ENCODE peak calls at places on chromosomes 7 and 10, in ten cellular contexts. D is stimulated activated CD8-positive, alpha-beta memory T cell treated with anti-CD3 and anti-CD28 coated beads, Interleukin-4, amount 100 ng/mL, for 1 hour; U is Daoy; R is Calu3; V is A549; J is SK-MEL-5; H is activated naive CD4-positive, alpha-beta T cell treated with anti-CD3 and anti-CD28 coated beads for 36 hours; O is caudate nucleus; Z is renal cortical epithelial cell; W is RCC 7860. B is an unnamed sample.
A peak's percentile ranks its signal among the peaks of the same experiment; 100 is the strongest.

GRCh38 chr10:131221632-131222277 is 89.8 kb downstream of the TCERG1L start:
- DNase-seq in D (no peak), U (no peak), R (no peak), V (no peak), J (no peak), H (no peak), O (no peak), Z (no peak), W (no peak), B (no peak)

GRCh38 chr10:43197834-43198681 is 59.8 kb downstream of the CSGALNACT2 start:
- DNase-seq in D (no peak), U (no peak), R (no peak), V (peak; percentile 47), J (peak; percentile 53), H (no peak), O (no peak), Z (no peak), W (no peak), B (no peak)

GRCh38 chr7:75866129-75866496 is 12.7 kb upstream of the RHBDD2 start:
- DNase-seq in D (no peak), U (no peak), R (no peak), V (no peak), J (peak; percentile 37), H (no peak), O (no peak), Z (no peak), W (no peak), B (no peak)

GRCh38 chr10:94088926-94089381 is 95.2 kb downstream of the PLCE1 start:
- DNase-seq in D (no peak), U (peak; percentile 15), R (no peak), V (no peak), J (no peak), H (no peak), O (no peak), Z (no peak), W (no peak), B (no peak)

GRCh38 chr7:1085266-1085665 is 2.6 kb upstream of the GPER1 start:
- DNase-seq in D (no peak), U (no peak), R (no peak), V (no peak), J (no peak), H (no peak), O (no peak), Z (no peak), W (no peak), B (no peak)

GRCh38 chr10:124138195-124138882 is 44.9 kb upstream of the CHST15 start:
- DNase-seq in D (no peak), U (no peak), R (no peak), V (no peak), J (no peak), H (no peak), O (no peak), Z (peak; percentile 41), W (no peak), B (peak; percentile 46)

GRCh38 chr7:69768986-69769595 is 170.8 kb downstream of the AUTS2 start:
- DNase-seq in D (no peak), U (no peak), R (no peak), V (no peak), J (no peak), H (no peak), O (no peak), Z (no peak), W (no peak), B (no peak)

GRCh38 chr7:74482629-74483401 is 29.1 kb downstream of the GTF2IRD1 start:
- DNase-seq in D (no peak), U (peak; percentile 82), R (no peak), V (peak; percentile 83), J (no peak), H (no peak), O (no peak), Z (peak; percentile 98), W (peak; percentile 97), B (no peak)

GRCh38 chr7:116689787-116690186 is 17.8 kb downstream of the MET start:
- DNase-seq in D (no peak), U (peak; percentile 92), R (peak; percentile 45), V (no peak), J (no peak), H (no peak), O (no peak), Z (peak; percentile 78), W (peak; percentile 81), B (no peak)

GRCh38 chr10:109695988-109696387 is 227.3 kb downstream of the XPNPEP1 start:
- DNase-seq in D (no peak), U (no peak), R (no peak), V (no peak), J (no peak), H (no peak), O (no peak), Z (no peak), W (no peak), B (no peak)

GRCh38 chr7:157404002-157404401 is 67.2 kb downstream of the DNAJB6 start:
- DNase-seq in D (no peak), U (no peak), R (no peak), V (no peak), J (no peak), H (no peak), O (no peak), Z (no peak), W (no peak), B (no peak)

GRCh38 chr10:102628451-102628911 is 15.8 kb upstream of the TRIM8 start:
- DNase-seq in D (no peak), U (peak; percentile 73), R (peak; percentile 26), V (no peak), J (no peak), H (no peak), O (peak; percentile 72), Z (no peak), W (peak; percentile 65), B (peak; percentile 69)

GRCh38 chr10:43371418-43371817 is at the start of gene FXYD4:
- DNase-seq in D (no peak), U (no peak), R (peak; percentile 25), V (no peak), J (no peak), H (no peak), O (no peak), Z (no peak), W (no peak), B (no peak)

B was measured in nucleus accumbens.